ENCODE peak calls at places on chromosomes 3 and 15, in five cellular contexts. N, Y, S, C and X are unnamed samples.

GRCh38 chr3:184171562-184171961 is 3.1 kb upstream of the AP2M1 start:
- DNase-seq in N (no peak), Y (no peak), S (no peak), C (no peak), X (no peak)

GRCh38 chr3:46882377-46883015 is 5.0 kb downstream of the PTH1R start:
- DNase-seq in N (no peak), Y (no peak), S (peak; percentile 57), C (peak; percentile 61), X (no peak)

GRCh38 chr3:47145272-47145671 is 18.6 kb downstream of the SETD2 start:
- DNase-seq in N (no peak), Y (no peak), S (no peak), C (no peak), X (no peak)

GRCh38 chr3:160564949-160565441 is 376 bp downstream of the KPNA4 start:
- DNase-seq in N (no peak), Y (peak; percentile 75), S (no peak), C (peak; percentile 83), X (no peak)

GRCh38 chr3:24715171-24715792 is 220.6 kb upstream of the THRB start:
- DNase-seq in N (no peak), Y (no peak), S (no peak), C (no peak), X (no peak)

GRCh38 chr15:69578792-69579587 is 126.4 kb downstream of the RPLP1 start:
- DNase-seq in N (peak; percentile 93), Y (no peak), S (no peak), C (no peak), X (no peak)

GRCh38 chr15:39785806-39786205 is 3.2 kb upstream of the FSIP1 start:
- DNase-seq in N (no peak), Y (peak; percentile 48), S (no peak), C (no peak), X (no peak)

GRCh38 chr15:99100245-99101173 is 4.4 kb upstream of the SYNM start:
- DNase-seq in N (peak; percentile 91), Y (peak; percentile 67), S (peak; percentile 78), C (peak; percentile 87), X (peak; percentile 71)

GRCh38 chr15:90465930-90466567 is 63.7 kb upstream of the CRTC3 start:
- DNase-seq in N (no peak), Y (no peak), S (no peak), C (no peak), X (no peak)

GRCh38 chr3:128590948-128591347 is 59.7 kb downstream of the RPN1 start:
- DNase-seq in N (no peak), Y (no peak), S (no peak), C (peak; percentile 36), X (no peak)

GRCh38 chr15:96234109-96234892 is 96.2 kb upstream of the NR2F2 start:
- DNase-seq in N (no peak), Y (no peak), S (no peak), C (no peak), X (no peak)

GRCh38 chr15:99703603-99704443 is 29.4 kb downstream of the LYSMD4 start:
- DNase-seq in N (no peak), Y (peak; percentile 81), S (peak; percentile 60), C (peak; percentile 54), X (no peak)

GRCh38 chr15:36501063-36501678 is 78.3 kb upstream of the CDIN1 start:
- DNase-seq in N (no peak), Y (peak; percentile 68), S (peak; percentile 29), C (peak; percentile 83), X (no peak)

GRCh38 chr3:181633556-181633955 is 78.2 kb upstream of the SOX2 start:
- DNase-seq in N (no peak), Y (no peak), S (no peak), C (no peak), X (no peak)

GRCh38 chr3:4989649-4989966 is 10.4 kb downstream of the BHLHE40 start:
- DNase-seq in N (peak; percentile 50), Y (no peak), S (no peak), C (no peak), X (no peak)

GRCh38 chr3:111269782-111270181 is 198.2 kb downstream of the NECTIN3 start:
- DNase-seq in N (no peak), Y (no peak), S (no peak), C (no peak), X (no peak)

GRCh38 chr15:31390777-31391486 is 64.3 kb downstream of the KLF13 start:
- DNase-seq in N (peak; percentile 75), Y (no peak), S (no peak), C (no peak), X (peak; percentile 4)

GRCh38 chr3:128278761-128279593 is 125.7 kb downstream of the EEFSEC start:
- DNase-seq in N (peak; percentile 91), Y (no peak), S (peak; percentile 87), C (peak; percentile 30), X (peak; percentile 39)

GRCh38 chr3:85254738-85255137 is 295.9 kb downstream of the CADM2 start:
- DNase-seq in N (no peak), Y (no peak), S (no peak), C (no peak), X (no peak)

GRCh38 chr3:77726509-77726908 is 686.6 kb downstream of the ROBO2 start:
- DNase-seq in N (no peak), Y (no peak), S (no peak), C (no peak), X (no peak)

GRCh38 chr3:53200501-53201189 is 39.6 kb downstream of the PRKCD start:
- DNase-seq in N (no peak), Y (no peak), S (no peak), C (no peak), X (no peak)

GRCh38 chr15:98075441-98075840 is 114.9 kb downstream of the ARRDC4 start:
- DNase-seq in N (no peak), Y (no peak), S (no peak), C (no peak), X (no peak)

GRCh38 chr15:91694829-91695205 is 158.7 kb upstream of the SLCO3A1 start:
- DNase-seq in N (no peak), Y (no peak), S (peak; percentile 90), C (no peak), X (peak; percentile 59)

GRCh38 chr15:98823012-98823458 is 174.7 kb downstream of the IGF1R start:
- DNase-seq in N (no peak), Y (no peak), S (peak; percentile 48), C (no peak), X (no peak)

GRCh38 chr15:53328341-53328740 is 431.1 kb downstream of the WDR72 start:
- DNase-seq in N (no peak), Y (no peak), S (no peak), C (peak; percentile 54), X (no peak)

GRCh38 chr3:52191663-52192062 is 6.3 kb upstream of the ALAS1 start:
- DNase-seq in N (no peak), Y (no peak), S (no peak), C (peak; percentile 52), X (no peak)

GRCh38 chr3:52195297-52195597 is 2.7 kb upstream of the ALAS1 start:
- DNase-seq in N (no peak), Y (no peak), S (no peak), C (no peak), X (no peak)

GRCh38 chr3:52194541-52195296 is 3.2 kb upstream of the ALAS1 start:
- DNase-seq in N (peak; percentile 82), Y (no peak), S (peak; percentile 89), C (peak; percentile 31), X (no peak)

GRCh38 chr3:52190294-52190841 is 7.6 kb upstream of the ALAS1 start:
- DNase-seq in N (peak; percentile 84), Y (no peak), S (peak; percentile 38), C (no peak), X (peak; percentile 54)

GRCh38 chr3:52193059-52193458 is 4.9 kb upstream of the ALAS1 start:
- DNase-seq in N (no peak), Y (no peak), S (peak; percentile 42), C (no peak), X (no peak)
- H3K4me1 ChIP-seq in N (peaks cover 25% of the 10 kb centered on the region), Y (peaks cover 3% of the 10 kb centered on the region), S (peaks cover 10% of the 10 kb centered on the region), C (peaks cover 24% of the 10 kb centered on the region), X (peaks cover 37% of the 10 kb centered on the region)

DNA sequence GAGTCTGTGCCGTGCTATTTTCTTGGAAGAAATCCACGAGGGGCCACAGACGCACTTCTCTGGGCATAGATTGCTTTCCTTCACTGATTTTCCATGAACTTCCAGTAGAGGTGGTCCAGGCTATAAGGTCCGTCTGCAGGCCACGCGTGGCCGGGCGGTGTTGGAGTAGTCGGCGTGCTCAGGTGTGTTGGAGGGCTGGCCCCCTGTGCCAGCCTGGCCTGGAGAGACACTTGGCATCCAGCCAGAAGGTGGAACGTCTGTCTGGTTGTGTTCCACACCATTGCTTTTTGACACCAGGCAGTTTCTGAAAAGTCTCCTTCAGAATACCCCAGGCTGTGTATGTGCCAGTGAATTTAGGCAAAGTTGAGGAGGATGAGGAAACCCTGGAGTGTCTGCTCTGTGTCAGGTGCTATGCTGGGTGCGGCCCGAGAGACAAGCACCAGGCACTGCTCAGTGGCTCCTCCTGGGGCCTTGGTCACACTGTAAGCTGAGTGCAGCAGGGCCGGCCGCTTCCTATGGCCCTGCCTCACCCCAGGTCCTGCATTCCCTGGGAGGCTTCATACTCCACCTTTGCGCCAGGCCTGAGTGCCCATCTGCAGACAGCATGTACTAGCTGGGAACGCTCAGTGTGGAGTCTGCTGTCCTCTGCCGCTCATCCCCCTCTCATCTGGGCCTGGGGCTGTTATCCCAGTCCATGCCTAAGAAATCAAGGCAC is 52.1 kb upstream of the TAMM41 start:
- DNase-seq in N (no peak), Y (no peak), S (no peak), C (no peak), X (no peak)
- H3K4me1 ChIP-seq in N (no peaks in the 10 kb centered on the region), Y (no peaks in the 10 kb centered on the region), S (no peaks in the 10 kb centered on the region), C (no peaks in the 10 kb centered on the region), X (no peaks in the 10 kb centered on the region)

GRCh38 chr15:67186226-67186649 is 68.2 kb downstream of the AAGAB start:
- DNase-seq in N (no peak), Y (no peak), S (peak; percentile 56), C (no peak), X (peak; percentile 70)

GRCh38 chr15:67185621-67186225 is 68.7 kb downstream of the AAGAB start:
- DNase-seq in N (no peak), Y (peak; percentile 15), S (peak; percentile 12), C (no peak), X (no peak)

GRCh38 chr15:67185051-67185450 is 69.4 kb downstream of the AAGAB start:
- DNase-seq in N (no peak), Y (no peak), S (peak; percentile 31), C (no peak), X (no peak)

GRCh38 chr15:67187351-67187854 is 67.1 kb downstream of the AAGAB start:
- DNase-seq in N (no peak), Y (no peak), S (peak; percentile 21), C (no peak), X (no peak)

GRCh38 chr15:67186688-67187087 is 67.8 kb downstream of the AAGAB start:
- DNase-seq in N (no peak), Y (no peak), S (peak; percentile 30), C (no peak), X (no peak)
- H3K4me1 ChIP-seq in N (peaks cover 10% of the 10 kb centered on the region), Y (no peaks in the 10 kb centered on the region), S (peaks cover 33% of the 10 kb centered on the region), C (no peaks in the 10 kb centered on the region), X (peaks cover 14% of the 10 kb centered on the region)

DNA sequence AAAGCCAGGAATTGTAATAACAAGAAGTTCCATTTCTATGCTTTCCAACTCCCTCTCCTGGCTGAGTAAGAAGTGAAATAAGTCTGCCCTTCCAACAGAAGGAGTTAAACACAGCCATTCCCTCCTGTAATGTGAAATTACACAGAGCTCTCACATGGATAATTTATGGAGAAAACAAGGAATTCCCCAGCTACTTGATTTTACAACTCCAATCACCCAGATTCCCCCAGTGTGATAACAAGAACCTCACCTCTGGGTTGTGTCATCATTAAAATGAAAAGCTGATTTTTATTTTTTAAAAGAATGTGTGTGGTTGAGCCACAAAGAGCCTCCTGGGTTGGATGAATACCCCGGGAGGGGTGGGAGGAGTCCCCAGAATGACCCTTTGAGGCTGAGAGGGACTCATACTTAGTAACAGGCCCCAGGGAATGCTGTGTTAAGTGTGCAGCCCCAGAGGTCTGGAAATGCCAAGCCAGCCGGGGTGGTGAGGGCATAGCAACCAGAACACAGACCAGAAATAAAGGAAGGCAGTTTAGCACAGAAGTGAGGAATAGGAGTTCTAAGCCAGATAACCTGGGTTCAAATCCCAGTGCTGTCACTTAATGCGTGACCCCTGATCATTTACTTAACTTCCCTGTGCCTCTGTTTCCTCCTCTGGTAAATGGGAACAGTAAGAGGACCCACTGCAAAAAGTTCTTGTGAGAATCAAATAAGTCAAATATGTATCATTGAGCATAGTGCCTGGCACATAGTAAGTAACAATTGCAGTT is 124.9 kb upstream of the ARHGEF3 start:
- DNase-seq in N (no peak), Y (no peak), S (peak; percentile 46), C (no peak), X (no peak)
- H3K4me1 ChIP-seq in N (peaks cover 19% of the 10 kb centered on the region), Y (peaks cover 7% of the 10 kb centered on the region), S (peaks cover 35% of the 10 kb centered on the region), C (peaks cover 11% of the 10 kb centered on the region), X (peaks cover 48% of the 10 kb centered on the region)